ENCODE peak calls at places on chromosomes 2 and 18, in four cellular contexts. D is colonic mucosa, I is epithelial cell of esophagus, G is A549. B is an unnamed sample.

GRCh38 chr2:19617251-19617650 is 258.8 kb upstream of the OSR1 start:
- DNase-seq in D (no peak), I (peak; percentile 33), G (no peak), B (no peak)

GRCh38 chr18:57353940-57354461 is 1.6 kb downstream of the ST8SIA3 start:
- DNase-seq in D (peak; percentile 23), I (peak; percentile 52), G (peak; percentile 3), B (peak; percentile 24)

GRCh38 chr18:57819671-57820460 is 16.8 kb upstream of the ATP8B1 start:
- DNase-seq in D (peak; percentile 89), I (peak; percentile 92), G (peak; percentile 34), B (peak; percentile 90)

GRCh38 chr2:46521215-46521683 is 41.9 kb downstream of the TMEM247 start:
- DNase-seq in D (peak; percentile 54), I (no peak), G (no peak), B (peak; percentile 91)

GRCh38 chr2:136310005-136310495 is 192.1 kb upstream of the CXCR4 start:
- DNase-seq in D (no peak), I (no peak), G (peak; percentile 8), B (no peak)

GRCh38 chr2:240435955-240436625 is 627 bp downstream of the GPC1 start:
- DNase-seq in D (no peak), I (no peak), G (no peak), B (no peak)

GRCh38 chr2:30359644-30360167 is 87.3 kb upstream of the LCLAT1 start:
- DNase-seq in D (no peak), I (no peak), G (no peak), B (peak; percentile 38)

GRCh38 chr2:180660207-180660606 is 320.2 kb upstream of the UBE2E3 start:
- DNase-seq in D (no peak), I (no peak), G (no peak), B (no peak)

GRCh38 chr2:152740743-152741328 is 22.4 kb downstream of the ARL6IP6 start:
- DNase-seq in D (no peak), I (peak; percentile 65), G (peak; percentile 26), B (peak; percentile 30)

GRCh38 chr18:35786359-35787042 is 186.0 kb upstream of the RMP24 start:
- DNase-seq in D (no peak), I (no peak), G (no peak), B (no peak)

GRCh38 chr2:231685349-231686191 is 22.8 kb upstream of the PTMA start:
- DNase-seq in D (no peak), I (no peak), G (no peak), B (no peak)

GRCh38 chr2:137964066-137964858 is at the start of gene HNMT:
- DNase-seq in D (peak; percentile 57), I (peak; percentile 36), G (peak; percentile 7), B (peak; percentile 60)

GRCh38 chr2:179031731-179032408 is 18.1 kb downstream of the CCDC141 start:
- DNase-seq in D (no peak), I (no peak), G (no peak), B (peak; percentile 3)

GRCh38 chr2:25376750-25377621 is 35.3 kb upstream of the DNMT3A start:
- DNase-seq in D (peak; percentile 88), I (peak; percentile 95), G (peak; percentile 84), B (peak; percentile 70)
- H3K4me3 ChIP-seq in D (no peak overlapping the region), I (peak overlapping the region; percentile 3), G (peak overlapping the region; percentile 31), B (peak overlapping the region; percentile 26)

GRCh38 chr2:63121055-63121834 is 70.6 kb downstream of the OTX1 start:
- DNase-seq in D (no peak), I (no peak), G (no peak), B (no peak)
- TF ChIP-seq CTCF in D (no peak), I (no peak), G (no peak), B (no peak)

GRCh38 chr2:27714851-27715291 is 51.2 kb downstream of the SLC4A1AP start:
- DNase-seq in D (no peak), I (no peak), G (no peak), B (no peak)
- H3K4me3 ChIP-seq in D (peak overlapping the region; percentile 30), I (no peak overlapping the region), G (peak overlapping the region; percentile 54), B (peak overlapping the region; percentile 45)

DNA sequence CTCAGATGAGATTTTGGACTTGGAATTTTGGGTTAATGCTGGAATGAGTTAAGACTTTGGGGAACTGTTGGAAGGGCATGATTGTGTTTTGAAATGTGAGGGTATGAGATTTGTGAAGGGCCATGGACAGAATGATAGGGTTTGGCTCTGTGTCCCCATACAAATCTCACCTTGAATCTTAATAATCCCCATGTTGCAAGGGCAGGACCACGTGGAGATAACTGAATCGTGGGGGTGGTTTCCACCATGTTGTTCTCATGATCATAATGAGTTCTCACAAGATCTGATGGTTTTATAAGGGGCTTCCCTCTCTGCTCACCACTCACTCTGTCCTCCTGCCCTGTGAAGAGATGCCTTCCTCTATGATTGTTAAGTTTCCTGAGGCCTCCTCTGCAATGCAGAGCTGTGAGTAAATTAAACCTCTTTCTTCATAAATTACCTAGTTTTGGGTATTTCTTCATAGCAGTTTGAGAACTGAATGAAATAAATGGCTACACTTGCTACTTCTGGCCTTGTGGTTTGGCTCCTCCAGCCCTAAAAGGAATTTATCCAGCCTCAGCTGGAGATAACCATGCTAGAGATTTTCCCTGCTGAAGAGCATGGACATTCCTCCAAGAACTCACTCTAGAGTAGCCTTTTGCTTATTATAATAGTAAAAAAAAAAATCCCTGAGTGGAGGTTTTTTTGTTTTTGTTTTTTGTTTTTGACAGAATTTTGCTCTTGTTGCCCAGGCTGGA is 144.3 kb upstream of the TFPI start:
- DNase-seq in D (no peak), I (no peak), G (no peak), B (no peak)
- TF ChIP-seq CTCF in D (no peak), I (no peak), G (no peak), B (no peak)

GRCh38 chr2:155844481-155844880 is 488.0 kb downstream of the NR4A2 start:
- DNase-seq in D (no peak), I (no peak), G (no peak), B (no peak)

GRCh38 chr2:155836439-155836838 is 496.1 kb downstream of the NR4A2 start:
- DNase-seq in D (no peak), I (no peak), G (no peak), B (no peak)

GRCh38 chr2:155842103-155842502 is 490.4 kb downstream of the NR4A2 start:
- DNase-seq in D (no peak), I (peak; percentile 22), G (no peak), B (no peak)

GRCh38 chr2:155841442-155841841 is 491.1 kb downstream of the NR4A2 start:
- DNase-seq in D (no peak), I (no peak), G (no peak), B (no peak)

DNA sequence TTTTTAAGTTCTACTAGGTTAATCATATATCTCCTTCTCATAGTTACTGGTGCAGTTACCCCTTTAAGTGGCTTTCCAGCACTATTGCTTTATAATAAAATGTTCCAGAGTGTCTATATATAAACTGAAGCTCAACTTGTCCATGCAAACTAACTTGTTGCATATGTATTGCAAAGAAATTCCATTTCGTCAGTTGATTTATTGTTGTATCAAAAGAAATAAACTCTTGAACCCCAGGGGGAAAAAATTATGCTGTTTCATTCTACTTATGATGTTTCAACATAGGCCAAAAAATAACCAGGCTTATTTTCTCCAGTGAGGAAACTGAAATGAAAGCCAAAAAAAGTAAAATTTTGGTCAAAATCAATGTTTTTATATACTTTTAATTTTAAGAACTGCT is 491.9 kb downstream of the NR4A2 start:
- DNase-seq in D (no peak), I (no peak), G (no peak), B (no peak)
- H3K4me3 ChIP-seq in D (no peak overlapping the region), I (no peak overlapping the region), G (no peak overlapping the region), B (no peak overlapping the region)

DNA sequence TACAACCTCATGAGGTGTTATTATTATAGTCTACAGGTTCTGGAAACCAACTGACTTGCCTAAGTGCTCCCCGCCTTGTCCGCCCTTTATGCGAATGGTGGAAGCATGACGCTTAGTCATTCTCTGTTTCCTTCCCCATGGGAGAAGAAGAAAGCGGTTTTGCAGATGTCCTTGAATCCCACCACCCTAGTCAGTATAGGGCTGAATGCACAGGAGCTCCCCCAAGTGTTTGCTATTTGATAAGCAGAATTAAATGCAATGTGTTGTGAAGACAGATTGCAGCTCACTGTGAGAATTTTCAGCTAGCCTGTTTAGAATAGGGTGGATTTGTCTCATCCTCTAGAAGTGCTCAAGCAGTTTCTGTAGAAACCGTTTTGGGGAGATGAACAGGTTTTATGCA is 652.0 kb downstream of the DCC start:
- DNase-seq in D (no peak), I (peak; percentile 5), G (no peak), B (no peak)
- TF ChIP-seq CTCF in D (peak; percentile 15), I (peak; percentile 5), G (no peak), B (no peak)

GRCh38 chr2:236569593-236569973 is at the start of gene ACKR3:
- DNase-seq in D (peak; percentile 75), I (peak; percentile 91), G (peak; percentile 65), B (peak; percentile 29)
- H3K4me3 ChIP-seq in D (peak within 1 kb of the TSS; percentile 28), I (peak within 1 kb of the TSS; percentile 57), G (peak within 1 kb of the TSS; percentile 43), B (peak within 1 kb of the TSS; percentile 70)

GRCh38 chr2:128314026-128314347 is 4.7 kb downstream of the HS6ST1 start:
- DNase-seq in D (peak; percentile 12), I (no peak), G (no peak), B (no peak)

GRCh38 chr2:128314348-128315121 is 4.1 kb downstream of the HS6ST1 start:
- DNase-seq in D (peak; percentile 15), I (no peak), G (no peak), B (no peak)

GRCh38 chr2:128312411-128312810 is 6.3 kb downstream of the HS6ST1 start:
- DNase-seq in D (peak; percentile 11), I (no peak), G (no peak), B (no peak)

GRCh38 chr2:128311755-128312341 is 6.8 kb downstream of the HS6ST1 start:
- DNase-seq in D (peak; percentile 16), I (no peak), G (no peak), B (no peak)

GRCh38 chr2:128313076-128313836 is 5.4 kb downstream of the HS6ST1 start:
- DNase-seq in D (peak; percentile 16), I (peak; percentile 36), G (peak; percentile 67), B (no peak)
- TF ChIP-seq CTCF in D (no peak), I (peak; percentile 55), G (no peak), B (peak; percentile 40)

GRCh38 chr18:26227051-26227672 is 917 bp downstream of the TAF4B start:
- DNase-seq in D (peak; percentile 33), I (peak; percentile 40), G (no peak), B (no peak)

GRCh38 chr18:26226229-26227050 is at the start of gene TAF4B:
- DNase-seq in D (peak; percentile 95), I (peak; percentile 94), G (peak; percentile 66), B (peak; percentile 92)

GRCh38 chr18:26228562-26229260 is 2.5 kb downstream of the TAF4B start:
- DNase-seq in D (no peak), I (peak; percentile 8), G (no peak), B (no peak)

GRCh38 chr18:26225915-26226228 is 373 bp upstream of the TAF4B start:
- DNase-seq in D (no peak), I (no peak), G (no peak), B (no peak)

GRCh38 chr18:26225022-26225693 is 1.1 kb upstream of the TAF4B start:
- DNase-seq in D (no peak), I (peak; percentile 65), G (no peak), B (no peak)
- H3K4me3 ChIP-seq in D (no peak overlapping the region), I (no peak overlapping the region), G (peak overlapping the region; percentile 88), B (no peak overlapping the region)